ENCODE peak calls at places on chromosomes 6 and 20, in eight cellular contexts. G is brain microvascular endothelial cell, P is AG09309, U is choroid plexus epithelial cell, Z is astrocyte, K is BJ, Q is psoas muscle, S is foreskin fibroblast. J is an unnamed sample.

GRCh38 chr20:60804918-60805631 is 447.0 kb upstream of the CDH4 start:
- DNase-seq in G (no peak), P (no peak), U (no peak), Z (no peak), K (no peak), Q (no peak), S (no peak), J (no peak)

GRCh38 chr20:62370115-62370806 is 3.1 kb upstream of the LAMA5 start:
- DNase-seq in G (no peak), P (peak; percentile 52), U (no peak), Z (peak; percentile 82), K (peak; percentile 31), Q (no peak), S (peak; percentile 93), J (no peak)

GRCh38 chr6:169997930-169998218 is 246.5 kb downstream of the ERMARD start:
- DNase-seq in G (no peak), P (no peak), U (peak; percentile 11), Z (no peak), K (no peak), Q (no peak), S (no peak), J (no peak)

GRCh38 chr6:131629656-131630055 is 1.6 kb upstream of the MED23 start:
- DNase-seq in G (no peak), P (no peak), U (no peak), Z (no peak), K (no peak), Q (no peak), S (peak; percentile 41), J (no peak)

GRCh38 chr6:48765352-48765961 is 654.5 kb upstream of the PTCHD4 start:
- DNase-seq in G (peak; percentile 57), P (no peak), U (peak; percentile 87), Z (peak; percentile 46), K (no peak), Q (no peak), S (peak; percentile 86), J (no peak)

GRCh38 chr6:166365221-166365620 is 17.5 kb downstream of the MPC1 start:
- DNase-seq in G (peak; percentile 58), P (peak; percentile 35), U (peak; percentile 26), Z (peak; percentile 74), K (no peak), Q (no peak), S (peak; percentile 62), J (peak; percentile 39)

GRCh38 chr6:156982168-156982567 is 205.0 kb downstream of the ARID1B start:
- DNase-seq in G (no peak), P (no peak), U (no peak), Z (no peak), K (no peak), Q (no peak), S (no peak), J (no peak)

GRCh38 chr20:62136283-62137091 is 6.7 kb downstream of the PSMA7 start:
- DNase-seq in G (peak; percentile 59), P (no peak), U (peak; percentile 83), Z (peak; percentile 31), K (no peak), Q (peak; percentile 83), S (peak; percentile 92), J (no peak)

GRCh38 chr6:113104546-113105325 is 752.4 kb upstream of the MARCKS start:
- DNase-seq in G (no peak), P (no peak), U (peak; percentile 30), Z (peak; percentile 38), K (no peak), Q (no peak), S (no peak), J (no peak)

GRCh38 chr20:18090044-18090443 is 32.3 kb upstream of the OVOL2 start:
- DNase-seq in G (no peak), P (no peak), U (peak; percentile 6), Z (no peak), K (no peak), Q (no peak), S (no peak), J (no peak)

GRCh38 chr6:127225497-127225896 is 41.2 kb upstream of the RNF146 start:
- DNase-seq in G (no peak), P (no peak), U (no peak), Z (no peak), K (no peak), Q (no peak), S (no peak), J (no peak)

GRCh38 chr6:85005494-85005893 is 241.1 kb upstream of the TBX18 start:
- DNase-seq in G (no peak), P (no peak), U (no peak), Z (no peak), K (no peak), Q (no peak), S (no peak), J (no peak)

GRCh38 chr20:43915209-43916072 is 789 bp downstream of the TOX2 start:
- DNase-seq in G (no peak), P (no peak), U (peak; percentile 41), Z (peak; percentile 28), K (no peak), Q (no peak), S (peak; percentile 62), J (no peak)

GRCh38 chr6:17427062-17427461 is 33.7 kb downstream of the CAP2 start:
- DNase-seq in G (no peak), P (no peak), U (no peak), Z (no peak), K (no peak), Q (no peak), S (no peak), J (no peak)

GRCh38 chr6:127110712-127111111 is 7.8 kb upstream of the RSPO3 start:
- DNase-seq in G (no peak), P (no peak), U (no peak), Z (no peak), K (no peak), Q (no peak), S (no peak), J (no peak)

GRCh38 chr6:157317129-157317814 is 6.0 kb downstream of the TMEM242 start:
- DNase-seq in G (peak; percentile 95), P (peak; percentile 71), U (peak; percentile 92), Z (peak; percentile 81), K (peak; percentile 61), Q (peak; percentile 86), S (peak; percentile 93), J (peak; percentile 64)

GRCh38 chr6:138031417-138031816 is 75.8 kb downstream of the PERP start:
- DNase-seq in G (no peak), P (no peak), U (no peak), Z (no peak), K (no peak), Q (no peak), S (no peak), J (no peak)

GRCh38 chr6:105449756-105450390 is 47.0 kb upstream of the PREP start:
- DNase-seq in G (no peak), P (no peak), U (no peak), Z (peak; percentile 62), K (no peak), Q (no peak), S (no peak), J (no peak)

GRCh38 chr6:119233327-119233984 is 116.1 kb downstream of the MAN1A1 start:
- DNase-seq in G (no peak), P (no peak), U (no peak), Z (no peak), K (no peak), Q (no peak), S (no peak), J (no peak)

GRCh38 chr6:21827425-21828192 is 234.1 kb downstream of the SOX4 start:
- DNase-seq in G (no peak), P (no peak), U (peak; percentile 24), Z (no peak), K (no peak), Q (no peak), S (no peak), J (no peak)

GRCh38 chr20:51365670-51366069 is 176.8 kb downstream of the NFATC2 start:
- DNase-seq in G (peak; percentile 91), P (peak; percentile 79), U (peak; percentile 71), Z (peak; percentile 97), K (no peak), Q (no peak), S (peak; percentile 90), J (peak; percentile 76)

GRCh38 chr6:44217332-44218143 is 812 bp downstream of the MYMX start:
- DNase-seq in G (peak; percentile 38), P (no peak), U (no peak), Z (peak; percentile 25), K (no peak), Q (peak; percentile 89), S (peak; percentile 40), J (no peak)

DNA sequence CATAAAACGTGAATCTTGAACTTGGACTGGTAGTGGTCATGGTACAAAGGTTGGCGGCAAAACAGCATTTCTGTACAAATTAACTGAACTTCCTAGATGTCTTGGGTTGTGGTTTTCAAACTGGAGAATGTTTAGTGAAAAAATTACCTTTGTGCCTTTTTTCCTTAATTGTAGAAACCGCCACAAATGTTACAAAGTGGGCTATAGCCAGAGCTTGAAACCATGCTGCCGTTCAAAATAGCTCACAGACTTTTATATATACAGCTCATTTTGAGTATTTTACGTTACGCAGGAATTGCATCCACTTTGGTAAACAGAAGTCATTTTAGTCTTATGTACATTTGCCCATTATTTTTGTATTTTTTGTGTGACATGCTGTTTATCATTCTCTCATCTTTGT is 1.9 kb downstream of the MYO6 start:
- DNase-seq in G (no peak), P (no peak), U (no peak), Z (no peak), K (no peak), Q (no peak), S (no peak), J (no peak)
- H3K4me3 ChIP-seq in G (no peak overlapping the region), P (no peak overlapping the region), U (no peak overlapping the region), Z (peak overlapping the region; percentile 3), K (no peak overlapping the region), Q (no peak overlapping the region), S (no peak overlapping the region), J (no peak overlapping the region)

GRCh38 chr20:36604952-36605308 is 649 bp upstream of the RAB5IF start:
- DNase-seq in G (no peak), P (no peak), U (peak; percentile 17), Z (no peak), K (no peak), Q (peak; percentile 59), S (no peak), J (no peak)
- H3K4me3 ChIP-seq in G (peak overlapping the region; percentile 43), P (no peak overlapping the region), U (peak overlapping the region; percentile 55), Z (peak overlapping the region; percentile 86), K (no peak overlapping the region), Q (peak overlapping the region; percentile 88), S (peak overlapping the region; percentile 73), J (peak overlapping the region; percentile 34)

DNA sequence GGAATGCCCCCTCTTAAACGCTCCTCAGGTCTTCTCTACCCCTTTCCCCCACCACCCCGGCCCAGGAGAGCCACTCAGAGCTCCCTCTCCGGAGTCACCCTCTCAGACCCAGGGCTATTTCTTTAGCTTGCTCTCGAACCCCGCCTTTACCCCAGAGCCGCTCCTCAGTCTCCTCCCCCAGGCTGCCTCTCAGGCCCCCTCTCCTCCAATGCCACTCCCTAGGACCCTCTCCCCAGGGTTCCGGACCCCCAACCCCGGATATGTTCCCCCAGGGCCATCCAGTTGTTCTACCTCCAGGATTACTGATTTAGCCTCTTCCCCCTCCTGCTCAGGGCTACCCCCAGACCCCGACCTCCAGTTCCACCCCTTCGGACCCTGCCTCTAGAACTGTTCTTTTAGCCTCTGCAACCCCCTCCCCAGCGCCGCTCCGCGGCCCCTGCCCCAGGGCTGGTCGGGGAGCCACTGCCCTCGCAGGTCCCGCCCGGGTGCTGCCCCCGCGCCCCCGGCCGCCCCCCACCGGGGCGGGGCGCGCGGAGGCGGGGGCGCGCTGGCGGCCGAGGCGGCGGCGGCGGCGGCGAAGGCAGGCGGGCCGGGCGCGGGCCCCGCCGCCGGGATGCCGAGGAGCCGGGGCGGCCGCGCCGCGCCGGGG is at the start of gene MMP24:
- DNase-seq in G (no peak), P (no peak), U (no peak), Z (no peak), K (no peak), Q (no peak), S (no peak), J (no peak)
- H3K4me3 ChIP-seq in G (peak within 1 kb of the TSS; percentile 15), P (peak within 1 kb of the TSS; percentile 28), U (peak within 1 kb of the TSS; percentile 22), Z (peak within 1 kb of the TSS; percentile 5), K (peak within 1 kb of the TSS; percentile 20), Q (peak within 1 kb of the TSS; percentile 38), S (no peak within 1 kb of the TSS), J (peak within 1 kb of the TSS; percentile 27)

GRCh38 chr20:57388953-57389694 is 2.1 kb upstream of the RBM38 start:
- DNase-seq in G (no peak), P (peak; percentile 4), U (peak; percentile 45), Z (peak; percentile 41), K (peak; percentile 3), Q (peak; percentile 88), S (peak; percentile 82), J (no peak)
- H3K4me3 ChIP-seq in G (peak overlapping the region; percentile 17), P (no peak overlapping the region), U (peak overlapping the region; percentile 34), Z (no peak overlapping the region), K (peak overlapping the region; percentile 8), Q (peak overlapping the region; percentile 67), S (peak overlapping the region; percentile 25), J (no peak overlapping the region)

J was measured in skeletal muscle cell.